ENCODE peak calls at places on chromosome 12, in four cellular contexts. F, R, N and U are unnamed samples.
A peak's percentile ranks its signal among the peaks of the same experiment; 100 is the strongest.

GRCh38 chr12:44053550-44054243 is 217.8 kb downstream of the TMEM117 start:
- DNase-seq in F (no peak), R (no peak), N (no peak), U (no peak)

GRCh38 chr12:54215990-54216579 is 27.3 kb upstream of the SMUG1 start:
- DNase-seq in F (no peak), R (no peak), N (no peak), U (no peak)

GRCh38 chr12:42767998-42768397 is 178.5 kb upstream of the PRICKLE1 start:
- DNase-seq in F (no peak), R (no peak), N (no peak), U (no peak)

GRCh38 chr12:51714666-51715065 is 123.6 kb downstream of the SCN8A start:
- DNase-seq in F (no peak), R (no peak), N (no peak), U (no peak)

GRCh38 chr12:104360157-104360556 is 56.6 kb downstream of the EID3 start:
- DNase-seq in F (no peak), R (no peak), N (no peak), U (no peak)

GRCh38 chr12:116303929-116304328 is 26.4 kb upstream of the MED13L start:
- DNase-seq in F (no peak), R (peak; percentile 41), N (no peak), U (peak; percentile 38)

GRCh38 chr12:70719672-70720420 is 82.6 kb upstream of the PTPRB start:
- DNase-seq in F (peak; percentile 18), R (peak; percentile 24), N (no peak), U (peak; percentile 13)

GRCh38 chr12:27914956-27915355 is 57.6 kb downstream of the PTHLH start:
- DNase-seq in F (no peak), R (no peak), N (no peak), U (no peak)

GRCh38 chr12:117114784-117115183 is 15.6 kb upstream of the TESC start:
- DNase-seq in F (no peak), R (no peak), N (peak; percentile 74), U (no peak)

DNA sequence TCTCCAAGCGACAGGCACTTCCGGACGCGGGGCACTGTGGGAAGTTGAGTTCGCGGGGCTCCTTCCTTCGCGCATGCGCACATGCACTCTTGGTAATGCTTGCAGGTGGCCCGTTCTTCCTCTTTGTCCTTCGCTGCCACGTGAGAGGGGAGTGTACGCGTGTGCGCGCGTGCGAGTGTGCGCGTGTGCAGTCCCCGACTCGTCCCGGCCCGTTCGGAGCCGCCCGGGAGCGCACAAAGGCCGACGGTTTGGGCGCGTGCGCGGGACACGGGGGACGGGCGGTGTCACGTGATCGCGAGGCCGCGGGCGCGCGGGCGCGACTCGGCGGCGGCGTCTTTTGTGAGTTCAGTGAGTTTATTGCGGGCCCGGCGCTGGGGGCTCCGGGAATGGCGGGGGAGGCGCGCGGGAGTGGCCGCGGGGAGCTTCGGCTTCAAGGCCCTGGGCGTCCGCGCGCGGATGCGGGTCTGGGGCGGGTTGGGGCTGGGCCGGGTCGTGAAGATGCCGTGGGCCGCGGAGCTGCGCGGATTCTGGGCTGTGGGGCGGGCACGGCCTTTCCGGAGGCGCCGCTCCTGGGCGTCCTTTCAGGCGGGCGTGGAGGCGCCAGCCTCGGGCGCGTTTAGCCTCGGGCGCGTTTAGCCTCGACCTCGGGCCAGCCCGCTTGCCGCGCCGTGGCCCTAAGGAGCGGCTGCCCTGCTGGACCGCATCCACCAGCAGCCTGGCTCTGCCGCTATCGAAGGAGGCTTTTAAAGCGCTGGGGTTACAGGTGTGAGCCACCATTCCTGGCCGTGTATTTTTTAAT is at the start of gene ZNF84:
- DNase-seq in F (peak; percentile 96), R (peak; percentile 94), N (peak; percentile 96), U (peak; percentile 93)
- H3K9me3 ChIP-seq in F (no peaks in the 10 kb centered on the region), R (no peaks in the 10 kb centered on the region), N (peaks cover 39% of the 10 kb centered on the region), U (peaks cover 61% of the 10 kb centered on the region)

GRCh38 chr12:30695327-30696102 is at the start of gene IPO8:
- DNase-seq in F (peak; percentile 88), R (peak; percentile 94), N (peak; percentile 92), U (peak; percentile 82)
- TF ChIP-seq POLR2A in F (no peak), R (no peak), N (no peak), U (peak; percentile 21)

DNA sequence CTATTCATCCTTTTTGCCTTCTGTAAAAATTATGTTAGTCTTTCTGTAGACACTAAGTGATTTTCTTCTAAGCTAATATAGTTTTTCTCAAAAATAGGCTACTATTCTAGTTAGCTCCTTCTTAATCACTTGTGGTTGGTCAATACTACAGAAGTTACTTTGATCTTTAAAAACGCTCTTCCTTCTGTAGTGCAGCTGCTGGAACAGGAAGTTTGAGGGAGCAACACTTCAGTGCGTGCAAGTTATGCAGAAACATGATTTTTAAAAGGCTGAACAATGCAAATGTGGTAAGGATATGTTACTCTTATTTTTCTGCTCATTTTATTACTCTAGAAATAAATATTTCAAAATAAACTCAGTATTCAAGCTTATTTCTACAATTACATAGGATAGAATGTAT is 11.1 kb upstream of the RERGL start:
- DNase-seq in F (no peak), R (no peak), N (no peak), U (no peak)
- H3K9me3 ChIP-seq in F (no peaks in the 10 kb centered on the region), R (no peaks in the 10 kb centered on the region), N (no peaks in the 10 kb centered on the region), U (no peaks in the 10 kb centered on the region)

GRCh38 chr12:2879853-2880252 is 2.8 kb downstream of the RHNO1 start:
- DNase-seq in F (no peak), R (no peak), N (no peak), U (no peak)
- TF ChIP-seq POLR2A in F (no peak), R (no peak), N (no peak), U (no peak)

GRCh38 chr12:9340422-9341259 is 132.4 kb upstream of the PZP start:
- DNase-seq in F (no peak), R (no peak), N (no peak), U (no peak)
- H3K9me3 ChIP-seq in F (no peaks in the 10 kb centered on the region), R (no peaks in the 10 kb centered on the region), N (peaks cover 9% of the 10 kb centered on the region), U (no peaks in the 10 kb centered on the region)

DNA sequence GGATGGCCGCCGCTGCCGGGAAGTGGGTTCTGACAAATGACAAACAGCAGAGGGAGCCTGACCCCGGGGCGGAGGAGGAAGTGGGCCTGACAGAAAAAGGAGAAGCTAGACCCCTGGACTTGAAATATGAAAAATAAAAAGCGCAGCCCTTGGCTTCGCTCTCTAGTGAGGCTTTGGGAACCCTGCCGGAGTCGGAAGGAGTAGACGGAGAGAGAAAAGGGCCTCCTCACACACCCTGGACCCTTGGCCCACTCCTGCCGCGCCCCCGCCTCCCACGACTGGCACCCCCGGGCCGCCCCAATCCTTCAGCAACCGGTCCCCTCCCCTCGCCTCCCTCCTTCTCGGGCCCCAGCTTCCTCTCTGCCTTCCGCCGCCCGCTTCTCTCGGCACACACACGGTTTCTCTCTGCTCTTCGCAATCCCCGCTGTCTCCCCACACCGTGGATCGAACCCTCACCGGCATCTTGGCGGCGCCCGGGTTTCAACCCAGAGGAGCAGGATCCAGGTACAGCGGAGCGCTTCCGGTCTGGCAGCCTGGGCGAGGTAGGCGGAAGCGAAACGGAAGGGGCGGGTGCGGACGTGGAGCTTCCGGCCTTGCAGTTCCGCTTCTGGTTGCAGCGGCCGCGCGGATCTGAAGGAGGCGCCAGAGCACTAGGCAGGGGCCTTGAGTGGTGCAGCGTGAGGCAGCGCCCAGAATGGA is at the start of gene ARPC3:
- DNase-seq in F (peak; percentile 93), R (peak; percentile 95), N (peak; percentile 96), U (peak; percentile 89)
- TF ChIP-seq POLR2A in F (peak; percentile 45), R (peak; percentile 57), N (peak; percentile 13), U (peak; percentile 59)

DNA sequence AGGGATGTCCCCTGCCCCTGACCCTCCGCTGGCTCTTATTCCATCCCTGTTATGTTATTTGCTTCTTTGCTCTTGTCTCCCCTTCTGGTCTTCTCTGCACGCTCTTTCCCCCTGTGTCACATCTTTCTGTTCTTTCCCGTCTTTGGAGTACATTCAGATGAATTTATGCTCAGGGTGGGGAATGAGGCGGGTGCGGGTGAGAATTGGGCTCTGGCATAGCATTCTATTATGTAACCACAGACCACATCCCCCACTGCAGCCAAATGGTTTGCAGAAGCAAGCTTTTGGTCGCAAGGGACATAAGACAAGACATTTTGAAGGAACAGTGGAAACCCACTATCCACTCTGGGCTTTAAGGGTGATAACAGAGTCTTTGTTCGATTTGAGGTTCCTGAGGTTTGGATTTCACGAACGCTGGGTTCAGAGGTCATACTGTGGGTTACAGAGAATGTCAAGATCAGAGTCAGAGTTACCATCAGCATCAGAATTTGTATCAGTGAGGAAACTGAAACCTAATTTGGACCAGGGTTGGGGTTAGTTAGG is 3.8 kb downstream of the ENDOU start:
- DNase-seq in F (no peak), R (no peak), N (no peak), U (no peak)
- H3K9me3 ChIP-seq in F (no peaks in the 10 kb centered on the region), R (no peaks in the 10 kb centered on the region), N (no peaks in the 10 kb centered on the region), U (no peaks in the 10 kb centered on the region)

DNA sequence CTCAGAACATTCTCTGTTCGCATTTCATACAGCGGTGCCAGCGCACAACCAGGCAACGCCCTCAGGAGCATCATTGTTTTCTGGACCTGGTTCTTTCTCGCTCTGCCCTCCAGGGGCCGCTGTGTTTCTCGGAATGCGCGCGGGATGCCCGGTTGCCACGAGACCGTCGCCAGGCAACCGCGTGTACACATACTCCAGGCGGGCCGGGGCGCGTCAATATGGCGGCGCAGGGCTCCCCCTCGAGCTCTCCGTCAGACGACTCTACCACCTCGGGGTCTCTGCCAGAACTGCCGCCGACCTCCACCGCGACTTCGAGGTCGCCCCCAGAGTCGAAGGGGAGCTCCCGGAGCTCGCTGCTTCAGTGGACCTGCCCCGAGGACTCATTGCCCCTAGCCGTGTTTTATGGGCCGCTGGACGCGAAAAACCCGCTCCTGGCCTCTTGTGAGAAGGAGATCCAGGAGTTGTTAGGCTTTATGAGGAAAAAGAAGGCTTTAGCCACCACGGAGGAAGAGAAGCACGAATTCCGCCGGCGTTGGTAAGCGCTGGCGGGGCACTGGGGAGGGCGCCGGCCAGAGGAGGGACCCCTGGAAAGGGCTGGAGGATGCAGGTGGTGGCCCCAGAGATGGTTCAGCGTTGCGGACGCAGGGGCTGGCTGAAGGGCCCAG is at the start of gene CFAP54:
- DNase-seq in F (peak; percentile 90), R (peak; percentile 94), N (peak; percentile 94), U (peak; percentile 62)
- TF ChIP-seq POLR2A in F (no peak), R (peak; percentile 46), N (no peak), U (no peak)